ENCODE peak calls at places on chromosomes 4 and X, in eight cellular contexts. One of them, this sample, is unnamed.

GRCh38 chr4:2269618-2270163 is 7.8 kb upstream of the MXD4 start:
- DNase-seq in fibroblast of lung: no peak
- DNase-seq in foreskin fibroblast: no peak
- DNase-seq in neuronal stem cell: no peak
- DNase-seq in sigmoid colon: no peak
- DNase-seq in fibroblast of the aortic adventitia: no peak
- DNase-seq in psoas muscle: peak
- DNase-seq in lower lobe of right lung: no peak
- DNase-seq in this sample: no peak

GRCh38 chr4:55948726-55949479 is at the start of gene CEP135:
- DNase-seq in fibroblast of lung: peak
- DNase-seq in foreskin fibroblast: peak
- DNase-seq in neuronal stem cell: peak
- DNase-seq in sigmoid colon: peak
- DNase-seq in fibroblast of the aortic adventitia: peak
- DNase-seq in psoas muscle: peak
- DNase-seq in lower lobe of right lung: peak
- DNase-seq in this sample: peak

GRCh38 chrX:43949669-43950068 is 23.5 kb downstream of the NDP start:
- DNase-seq in fibroblast of lung: no peak
- DNase-seq in foreskin fibroblast: peak
- DNase-seq in neuronal stem cell: no peak
- DNase-seq in sigmoid colon: no peak
- DNase-seq in fibroblast of the aortic adventitia: no peak
- DNase-seq in psoas muscle: no peak
- DNase-seq in lower lobe of right lung: peak
- DNase-seq in this sample: no peak

GRCh38 chr4:24488399-24489164 is 95.8 kb downstream of the DHX15 start:
- DNase-seq in fibroblast of lung: peak
- DNase-seq in foreskin fibroblast: peak
- DNase-seq in neuronal stem cell: peak
- DNase-seq in sigmoid colon: peak
- DNase-seq in fibroblast of the aortic adventitia: peak
- DNase-seq in psoas muscle: peak
- DNase-seq in lower lobe of right lung: peak
- DNase-seq in this sample: no peak

GRCh38 chrX:39969826-39970569 is 127.8 kb downstream of the BCOR start:
- DNase-seq in fibroblast of lung: no peak
- DNase-seq in foreskin fibroblast: no peak
- DNase-seq in neuronal stem cell: no peak
- DNase-seq in sigmoid colon: no peak
- DNase-seq in fibroblast of the aortic adventitia: no peak
- DNase-seq in psoas muscle: no peak
- DNase-seq in lower lobe of right lung: no peak
- DNase-seq in this sample: no peak

GRCh38 chr4:80173387-80173786 is 23.9 kb upstream of the PRDM8 start:
- DNase-seq in fibroblast of lung: peak
- DNase-seq in foreskin fibroblast: peak
- DNase-seq in neuronal stem cell: no peak
- DNase-seq in sigmoid colon: no peak
- DNase-seq in fibroblast of the aortic adventitia: peak
- DNase-seq in psoas muscle: no peak
- DNase-seq in lower lobe of right lung: no peak
- DNase-seq in this sample: peak

GRCh38 chr4:20624783-20625364 is 75.4 kb upstream of the PACRGL start:
- DNase-seq in fibroblast of lung: peak
- DNase-seq in foreskin fibroblast: peak
- DNase-seq in neuronal stem cell: no peak
- DNase-seq in sigmoid colon: no peak
- DNase-seq in fibroblast of the aortic adventitia: peak
- DNase-seq in psoas muscle: no peak
- DNase-seq in lower lobe of right lung: no peak
- DNase-seq in this sample: no peak

GRCh38 chr4:8121236-8122015 is 37.2 kb downstream of the ABLIM2 start:
- DNase-seq in fibroblast of lung: no peak
- DNase-seq in foreskin fibroblast: no peak
- DNase-seq in neuronal stem cell: no peak
- DNase-seq in sigmoid colon: no peak
- DNase-seq in fibroblast of the aortic adventitia: no peak
- DNase-seq in psoas muscle: no peak
- DNase-seq in lower lobe of right lung: no peak
- DNase-seq in this sample: no peak

GRCh38 chrX:68998716-68999115 is 166.5 kb downstream of the PJA1 start:
- DNase-seq in fibroblast of lung: no peak
- DNase-seq in foreskin fibroblast: no peak
- DNase-seq in neuronal stem cell: no peak
- DNase-seq in sigmoid colon: no peak
- DNase-seq in fibroblast of the aortic adventitia: no peak
- DNase-seq in psoas muscle: no peak
- DNase-seq in lower lobe of right lung: no peak
- DNase-seq in this sample: no peak

GRCh38 chr4:125520258-125520990 is 205.7 kb downstream of the FAT4 start:
- DNase-seq in fibroblast of lung: peak
- DNase-seq in foreskin fibroblast: peak
- DNase-seq in neuronal stem cell: no peak
- DNase-seq in sigmoid colon: no peak
- DNase-seq in fibroblast of the aortic adventitia: peak
- DNase-seq in psoas muscle: no peak
- DNase-seq in lower lobe of right lung: no peak
- DNase-seq in this sample: no peak

GRCh38 chr4:8319731-8320385 is 50.3 kb downstream of the HTRA3 start:
- DNase-seq in fibroblast of lung: peak
- DNase-seq in foreskin fibroblast: peak
- DNase-seq in neuronal stem cell: no peak
- DNase-seq in sigmoid colon: peak
- DNase-seq in fibroblast of the aortic adventitia: peak
- DNase-seq in psoas muscle: peak
- DNase-seq in lower lobe of right lung: peak
- DNase-seq in this sample: no peak

GRCh38 chr4:147840846-147841732 is 109.2 kb downstream of the ARHGAP10 start:
- DNase-seq in fibroblast of lung: no peak
- DNase-seq in foreskin fibroblast: no peak
- DNase-seq in neuronal stem cell: no peak
- DNase-seq in sigmoid colon: no peak
- DNase-seq in fibroblast of the aortic adventitia: peak
- DNase-seq in psoas muscle: no peak
- DNase-seq in lower lobe of right lung: no peak
- DNase-seq in this sample: no peak

GRCh38 chr4:10185518-10186227 is 69.1 kb upstream of the WDR1 start:
- DNase-seq in fibroblast of lung: no peak
- DNase-seq in foreskin fibroblast: no peak
- DNase-seq in neuronal stem cell: no peak
- DNase-seq in sigmoid colon: no peak
- DNase-seq in fibroblast of the aortic adventitia: peak
- DNase-seq in psoas muscle: no peak
- DNase-seq in lower lobe of right lung: no peak
- DNase-seq in this sample: no peak

GRCh38 chr4:182875471-182875870 is 41.7 kb downstream of the DCTD start:
- DNase-seq in fibroblast of lung: no peak
- DNase-seq in foreskin fibroblast: no peak
- DNase-seq in neuronal stem cell: no peak
- DNase-seq in sigmoid colon: peak
- DNase-seq in fibroblast of the aortic adventitia: no peak
- DNase-seq in psoas muscle: no peak
- DNase-seq in lower lobe of right lung: no peak
- DNase-seq in this sample: no peak

GRCh38 chr4:182874946-182875345 is 42.2 kb downstream of the DCTD start:
- DNase-seq in fibroblast of lung: no peak
- DNase-seq in foreskin fibroblast: no peak
- DNase-seq in neuronal stem cell: no peak
- DNase-seq in sigmoid colon: peak
- DNase-seq in fibroblast of the aortic adventitia: no peak
- DNase-seq in psoas muscle: no peak
- DNase-seq in lower lobe of right lung: no peak
- DNase-seq in this sample: no peak

GRCh38 chr4:182872886-182873285 is 44.3 kb downstream of the DCTD start:
- DNase-seq in fibroblast of lung: no peak
- DNase-seq in foreskin fibroblast: no peak
- DNase-seq in neuronal stem cell: no peak
- DNase-seq in sigmoid colon: peak
- DNase-seq in fibroblast of the aortic adventitia: no peak
- DNase-seq in psoas muscle: no peak
- DNase-seq in lower lobe of right lung: no peak
- DNase-seq in this sample: no peak

GRCh38 chr4:182873726-182874125 is 43.5 kb downstream of the DCTD start:
- DNase-seq in fibroblast of lung: no peak
- DNase-seq in foreskin fibroblast: no peak
- DNase-seq in neuronal stem cell: no peak
- DNase-seq in sigmoid colon: peak
- DNase-seq in fibroblast of the aortic adventitia: no peak
- DNase-seq in psoas muscle: no peak
- DNase-seq in lower lobe of right lung: no peak
- DNase-seq in this sample: no peak

DNA sequence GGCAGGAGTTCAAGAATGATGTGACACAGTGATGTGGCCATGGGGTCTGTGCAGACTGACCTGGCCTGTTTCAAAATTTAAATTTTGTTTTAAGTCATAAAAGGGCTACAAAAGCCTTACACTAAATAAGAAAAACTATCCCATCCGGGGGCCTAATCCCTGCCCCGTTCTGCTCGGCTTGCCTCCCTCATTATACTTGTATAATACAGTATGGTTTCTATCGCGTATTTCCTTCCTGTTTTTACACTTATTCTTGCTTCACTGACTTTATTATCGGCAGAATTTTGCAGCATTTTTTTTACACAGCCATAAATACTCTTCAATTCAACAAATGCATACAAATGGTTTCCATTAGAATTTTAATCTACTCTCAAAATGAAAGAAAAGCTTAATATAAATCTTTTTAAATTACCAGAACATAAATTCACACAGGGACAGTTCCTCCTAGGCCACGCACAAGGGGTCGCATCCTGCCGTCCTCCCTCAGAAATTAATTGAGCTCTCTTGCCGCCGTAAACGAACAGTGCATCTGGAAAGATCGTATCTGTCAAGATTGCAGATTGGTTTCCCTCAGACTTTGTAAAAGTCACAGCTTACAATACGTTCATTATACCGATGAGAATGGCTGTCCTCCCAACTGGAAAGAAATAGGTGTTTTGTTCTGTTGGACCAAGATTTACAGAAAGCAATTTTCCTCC is 42.9 kb downstream of the DCTD start:
- DNase-seq in fibroblast of lung: no peak
- DNase-seq in foreskin fibroblast: no peak
- DNase-seq in neuronal stem cell: no peak
- DNase-seq in sigmoid colon: peak
- DNase-seq in fibroblast of the aortic adventitia: no peak
- DNase-seq in psoas muscle: no peak
- DNase-seq in lower lobe of right lung: no peak
- DNase-seq in this sample: no peak
- H3K4me3 ChIP-seq in fibroblast of lung: no peak
- H3K4me3 ChIP-seq in foreskin fibroblast: no peak
- H3K4me3 ChIP-seq in neuronal stem cell: no peak
- H3K4me3 ChIP-seq in sigmoid colon: no peak
- H3K4me3 ChIP-seq in fibroblast of the aortic adventitia: no peak
- H3K4me3 ChIP-seq in psoas muscle: no peak
- H3K4me3 ChIP-seq in lower lobe of right lung: no peak
- H3K4me3 ChIP-seq in this sample: no peak

GRCh38 chr4:186137193-186137792 is 32.8 kb downstream of the FAM149A start:
- DNase-seq in fibroblast of lung: peak
- DNase-seq in foreskin fibroblast: peak
- DNase-seq in neuronal stem cell: no peak
- DNase-seq in sigmoid colon: no peak
- DNase-seq in fibroblast of the aortic adventitia: peak
- DNase-seq in psoas muscle: no peak
- DNase-seq in lower lobe of right lung: no peak
- DNase-seq in this sample: no peak
- H3K4me3 ChIP-seq in fibroblast of lung: no peak
- H3K4me3 ChIP-seq in foreskin fibroblast: no peak
- H3K4me3 ChIP-seq in neuronal stem cell: no peak
- H3K4me3 ChIP-seq in sigmoid colon: no peak
- H3K4me3 ChIP-seq in fibroblast of the aortic adventitia: peak
- H3K4me3 ChIP-seq in psoas muscle: no peak
- H3K4me3 ChIP-seq in lower lobe of right lung: no peak
- H3K4me3 ChIP-seq in this sample: no peak

DNA sequence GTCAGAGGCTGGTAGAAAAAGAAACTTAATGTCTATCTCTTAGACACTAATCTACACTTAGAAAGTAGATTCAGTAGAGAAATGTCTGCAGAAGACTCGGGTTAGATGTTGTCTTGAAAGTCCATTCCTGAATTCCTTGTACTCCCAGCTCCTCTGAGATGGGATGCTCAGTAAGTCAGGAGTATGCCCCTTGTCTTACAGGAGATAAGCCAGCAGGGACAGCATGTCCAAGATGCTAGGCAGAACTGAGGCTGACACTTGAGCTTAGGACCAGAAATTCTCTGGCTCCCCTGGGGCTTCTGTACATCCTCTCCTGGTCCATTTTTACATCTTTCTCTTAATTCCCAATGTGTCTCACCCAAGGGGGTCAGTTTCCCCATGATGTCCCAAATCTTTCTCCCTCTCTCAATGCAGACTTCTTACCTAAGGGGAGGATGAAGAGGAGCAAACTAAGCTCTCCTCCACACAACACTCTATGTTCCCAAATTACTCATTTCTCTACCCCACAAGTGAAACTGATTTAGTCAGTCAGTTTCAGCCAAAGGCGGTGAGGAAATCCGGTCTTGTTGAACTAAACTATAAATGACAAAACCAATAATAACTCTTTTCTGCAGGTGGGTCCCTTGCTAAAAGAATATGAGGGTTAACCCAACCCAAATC is 558.2 kb upstream of the DIPK2B start:
- DNase-seq in fibroblast of lung: peak
- DNase-seq in foreskin fibroblast: peak
- DNase-seq in neuronal stem cell: no peak
- DNase-seq in sigmoid colon: no peak
- DNase-seq in fibroblast of the aortic adventitia: no peak
- DNase-seq in psoas muscle: no peak
- DNase-seq in lower lobe of right lung: no peak
- DNase-seq in this sample: no peak
- H3K4me3 ChIP-seq in fibroblast of lung: peak
- H3K4me3 ChIP-seq in foreskin fibroblast: no peak
- H3K4me3 ChIP-seq in neuronal stem cell: no peak
- H3K4me3 ChIP-seq in sigmoid colon: no peak
- H3K4me3 ChIP-seq in fibroblast of the aortic adventitia: peak
- H3K4me3 ChIP-seq in psoas muscle: no peak
- H3K4me3 ChIP-seq in lower lobe of right lung: no peak
- H3K4me3 ChIP-seq in this sample: no peak

DNA sequence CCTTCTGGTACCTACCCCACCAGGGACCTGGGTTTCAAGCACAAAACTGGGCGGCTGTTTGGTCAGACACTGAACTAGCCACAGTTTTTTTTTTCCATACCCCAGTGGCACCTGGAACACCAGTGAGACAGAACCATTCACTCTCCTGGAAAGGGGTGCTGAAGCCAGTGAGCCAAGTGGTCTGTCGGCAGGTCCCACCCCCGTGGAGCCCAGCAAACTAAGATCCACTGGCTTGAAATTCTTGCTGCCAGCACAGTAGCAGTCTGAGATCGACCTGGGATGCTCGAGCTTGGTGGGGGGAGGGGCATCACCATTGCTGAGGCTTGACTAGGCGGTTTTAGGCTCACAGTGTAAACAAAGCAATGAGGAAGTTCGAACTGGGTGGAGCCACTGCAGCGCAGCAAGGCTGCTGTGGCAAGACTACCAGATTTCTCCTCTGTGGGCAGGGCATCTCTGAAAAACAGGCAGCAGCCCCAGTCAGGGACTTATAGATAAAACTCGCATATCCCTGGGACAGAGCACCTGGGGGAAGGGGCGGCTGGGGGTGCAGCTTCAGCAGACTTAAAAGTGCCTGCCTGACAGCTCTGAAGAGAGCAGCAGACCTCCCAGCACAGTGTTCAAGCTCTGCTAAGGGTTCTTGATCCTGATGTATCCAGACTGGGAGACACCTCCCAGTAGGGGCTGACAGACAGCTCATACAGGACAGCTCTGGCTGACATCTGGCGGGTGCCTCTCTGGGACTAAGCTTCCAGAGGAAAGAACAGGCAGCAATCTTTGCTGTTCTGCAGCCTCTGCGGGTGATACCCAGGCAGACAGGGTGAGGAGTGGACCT is 223.0 kb downstream of the COX18 start:
- DNase-seq in fibroblast of lung: peak
- DNase-seq in foreskin fibroblast: no peak
- DNase-seq in neuronal stem cell: peak
- DNase-seq in sigmoid colon: no peak
- DNase-seq in fibroblast of the aortic adventitia: no peak
- DNase-seq in psoas muscle: no peak
- DNase-seq in lower lobe of right lung: no peak
- DNase-seq in this sample: no peak
- H3K4me3 ChIP-seq in fibroblast of lung: no peak
- H3K4me3 ChIP-seq in foreskin fibroblast: no peak
- H3K4me3 ChIP-seq in neuronal stem cell: no peak
- H3K4me3 ChIP-seq in sigmoid colon: no peak
- H3K4me3 ChIP-seq in fibroblast of the aortic adventitia: no peak
- H3K4me3 ChIP-seq in psoas muscle: no peak
- H3K4me3 ChIP-seq in lower lobe of right lung: no peak
- H3K4me3 ChIP-seq in this sample: no peak

This sample was measured in skeletal muscle cell.